ENCODE peak calls at places on chromosomes 5 and 9, in four cellular contexts. N is lower lobe of right lung, Q is testis, I is epithelial cell of esophagus. T is an unnamed sample.

GRCh38 chr5:111996574-111996973 is 239.6 kb upstream of the NREP start:
- DNase-seq in N (no peak), Q (no peak), I (no peak), T (no peak)

GRCh38 chr5:15598294-15598902 is 98.4 kb downstream of the FBXL7 start:
- DNase-seq in Q (peak; percentile 30), N (no peak), I (peak; percentile 30), T (peak; percentile 45)

GRCh38 chr9:89878687-89879086 is 273.9 kb downstream of the GADD45G start:
- DNase-seq in N (peak; percentile 54), I (no peak), Q (peak; percentile 56), T (no peak)

GRCh38 chr5:72785796-72786195 is 30.7 kb upstream of the TNPO1 start:
- DNase-seq in Q (no peak), N (no peak), I (peak; percentile 40), T (no peak)

GRCh38 chr5:151076616-151077015 is 4.2 kb downstream of the TNIP1 start:
- DNase-seq in I (no peak), N (no peak), Q (no peak), T (no peak)

GRCh38 chr5:9622891-9623547 is 7.1 kb downstream of the TAS2R1 start:
- DNase-seq in N (no peak), Q (no peak), I (peak; percentile 45), T (no peak)

GRCh38 chr5:80220268-80220897 is 35.5 kb downstream of the SERINC5 start:
- DNase-seq in N (no peak), Q (no peak), I (peak; percentile 27), T (no peak)

GRCh38 chr5:144583493-144584154 is 413.0 kb downstream of the KCTD16 start:
- DNase-seq in I (no peak), N (no peak), Q (no peak), T (no peak)

GRCh38 chr9:34783951-34784487 is 74.1 kb upstream of the CCL21 start:
- DNase-seq in N (no peak), Q (no peak), I (no peak), T (no peak)

GRCh38 chr9:89796606-89797005 is 191.8 kb downstream of the GADD45G start:
- DNase-seq in Q (no peak), I (no peak), N (peak; percentile 28), T (no peak)

GRCh38 chr5:149489605-149490037 is 61.6 kb downstream of the CSNK1A1 start:
- DNase-seq in N (no peak), I (peak; percentile 49), Q (no peak), T (no peak)

GRCh38 chr9:12464910-12465512 is 228.2 kb upstream of the TYRP1 start:
- DNase-seq in I (peak; percentile 26), N (no peak), Q (no peak), T (no peak)

GRCh38 chr5:36459191-36460135 is 146.9 kb upstream of the SLC1A3 start:
- DNase-seq in Q (no peak), N (no peak), I (peak; percentile 78), T (no peak)

DNA sequence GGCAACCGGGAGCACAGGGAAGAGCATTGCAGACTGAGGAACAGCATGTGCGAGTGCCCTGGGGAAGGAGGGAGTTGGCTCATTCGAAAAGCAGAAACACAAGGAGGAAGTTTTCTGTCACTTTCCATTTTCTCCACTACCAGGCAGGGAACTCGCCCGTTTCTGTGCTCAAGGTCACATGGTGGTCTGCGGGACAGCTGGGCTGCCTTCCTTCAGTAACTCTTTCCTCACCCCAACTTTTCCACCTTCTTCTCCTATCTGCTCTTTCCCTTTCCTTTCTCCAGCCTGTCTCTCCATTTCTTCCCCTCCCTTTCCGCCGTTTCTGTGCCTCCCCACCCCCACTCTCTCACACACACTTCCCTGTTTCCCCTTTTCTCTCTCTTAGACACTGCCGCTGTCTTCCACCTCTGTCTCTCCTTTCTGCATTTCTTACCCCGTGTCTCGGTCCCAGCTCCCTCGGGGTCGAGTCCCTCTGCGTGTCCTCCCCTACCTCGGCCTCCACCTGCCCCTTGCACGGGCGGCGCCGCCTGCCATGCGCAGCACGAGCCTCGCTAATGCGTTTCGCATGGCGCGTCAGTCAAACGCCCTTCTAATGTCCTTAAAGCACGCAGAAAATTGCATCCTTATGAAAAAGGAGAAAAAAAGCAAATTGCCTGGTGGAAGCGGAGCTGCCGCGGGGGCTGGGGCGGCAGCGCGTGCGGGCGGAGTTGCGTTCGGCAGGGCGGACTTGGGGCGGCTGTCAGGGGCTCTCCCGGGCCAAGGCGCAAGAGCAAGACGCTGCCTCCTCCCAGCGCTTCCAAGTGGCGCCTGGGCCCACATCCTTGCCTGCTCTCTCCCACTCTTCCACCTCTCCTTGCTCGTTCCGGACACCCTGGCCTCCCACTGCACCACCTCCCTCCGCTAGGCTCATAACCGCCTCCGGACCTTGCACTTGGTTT is 9.5 kb downstream of the BARX1 start:
- DNase-seq in I (no peak), N (no peak), Q (no peak), T (no peak)
- H3K4me3 ChIP-seq in I (no peak overlapping the region), N (peak overlapping the region; percentile 47), Q (peak overlapping the region; percentile 12), T (peak overlapping the region; percentile 42)

GRCh38 chr9:131254107-131254491 is 22.2 kb downstream of the FAM78A start:
- DNase-seq in N (peak; percentile 71), I (no peak), Q (no peak), T (no peak)

GRCh38 chr9:131257266-131258025 is 18.9 kb downstream of the FAM78A start:
- DNase-seq in Q (no peak), N (no peak), I (no peak), T (no peak)

GRCh38 chr9:131258186-131258585 is 18.1 kb downstream of the FAM78A start:
- DNase-seq in N (no peak), Q (peak; percentile 87), I (no peak), T (no peak)

GRCh38 chr9:131258698-131259431 is 17.4 kb downstream of the FAM78A start:
- DNase-seq in I (no peak), Q (no peak), N (no peak), T (no peak)

DNA sequence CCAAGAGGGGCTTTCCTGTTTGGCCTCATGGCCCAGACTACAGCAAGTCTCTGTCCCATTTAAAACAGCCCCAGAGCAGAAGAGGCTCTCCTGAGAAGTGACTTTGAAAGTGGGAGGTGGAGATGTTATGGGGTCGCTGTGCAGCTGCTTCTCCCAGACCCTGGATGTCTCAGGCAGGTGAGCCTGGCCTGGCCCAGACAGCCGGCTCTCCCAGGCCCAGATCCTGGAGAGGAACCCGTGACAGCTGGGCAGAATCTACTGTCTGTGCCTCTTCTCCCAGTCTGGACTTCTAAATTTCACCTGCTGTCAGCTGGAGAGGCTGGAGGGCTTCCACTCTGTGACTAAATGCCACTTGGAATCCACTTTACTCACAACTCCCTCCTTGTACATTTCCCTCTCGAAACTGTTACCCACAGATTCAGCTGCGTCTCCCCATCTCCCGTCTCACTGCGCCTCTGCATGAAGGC is 20.5 kb downstream of the FAM78A start:
- DNase-seq in N (no peak), Q (no peak), I (no peak), T (no peak)
- H3K4me3 ChIP-seq in N (peak overlapping the region; percentile 19), Q (no peak overlapping the region), I (no peak overlapping the region), T (no peak overlapping the region)

DNA sequence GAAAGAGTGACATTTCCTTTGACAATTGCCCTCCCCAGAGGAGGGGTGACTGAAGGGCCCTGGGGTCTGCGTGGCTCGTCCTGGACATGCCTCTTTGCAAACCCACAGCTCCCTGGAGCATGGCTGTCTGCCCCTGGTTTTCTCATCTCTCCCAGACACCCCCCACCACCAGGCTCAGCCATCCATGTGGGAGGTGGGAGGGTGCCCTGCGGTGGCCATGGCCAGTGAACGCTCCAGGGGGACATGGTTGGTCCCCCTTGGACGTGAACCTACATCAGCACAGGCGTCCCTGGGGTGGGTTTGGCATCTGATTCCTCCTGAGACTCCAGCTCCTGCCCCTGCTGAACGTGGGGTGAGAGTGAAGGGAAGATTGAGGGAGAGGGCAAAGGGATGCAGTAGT is 67.7 kb upstream of the LMX1B start:
- DNase-seq in I (no peak), Q (no peak), N (peak; percentile 24), T (no peak)
- H3K4me3 ChIP-seq in I (no peak overlapping the region), Q (no peak overlapping the region), N (no peak overlapping the region), T (no peak overlapping the region)

GRCh38 chr9:96344458-96345180 is 38.9 kb downstream of the SLC35D2 start:
- DNase-seq in N (no peak), I (peak; percentile 86), Q (peak; percentile 74), T (peak; percentile 79)
- H3K4me3 ChIP-seq in N (no peak overlapping the region), I (no peak overlapping the region), Q (no peak overlapping the region), T (no peak overlapping the region)

GRCh38 chr9:24011206-24011605 is 185.2 kb upstream of the ELAVL2 start:
- DNase-seq in N (no peak), Q (no peak), I (no peak), T (peak; percentile 15)
- H3K4me3 ChIP-seq in N (no peak overlapping the region), Q (no peak overlapping the region), I (no peak overlapping the region), T (no peak overlapping the region)

DNA sequence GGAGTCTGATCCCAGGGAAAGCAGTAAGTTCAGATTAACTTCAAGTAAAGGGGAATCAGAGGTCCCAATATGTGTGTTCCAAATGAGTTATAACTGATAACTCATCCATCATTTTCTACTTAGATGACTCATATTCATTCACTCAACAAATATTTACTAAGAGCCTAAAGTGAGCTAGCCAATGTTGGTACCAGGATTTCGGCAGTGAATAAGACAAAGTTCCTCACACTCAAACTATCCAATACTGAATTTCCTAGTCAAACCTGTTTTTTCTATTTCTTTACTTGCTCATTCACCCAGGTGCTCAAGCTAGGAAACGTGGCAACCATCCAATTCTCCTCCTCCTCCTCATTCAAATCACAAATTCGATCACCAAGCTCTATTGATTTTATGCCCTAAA is 25.8 kb downstream of the FBXW2 start:
- DNase-seq in Q (no peak), I (peak; percentile 87), N (no peak), T (no peak)
- H3K4me3 ChIP-seq in Q (no peak overlapping the region), I (no peak overlapping the region), N (no peak overlapping the region), T (no peak overlapping the region)

DNA sequence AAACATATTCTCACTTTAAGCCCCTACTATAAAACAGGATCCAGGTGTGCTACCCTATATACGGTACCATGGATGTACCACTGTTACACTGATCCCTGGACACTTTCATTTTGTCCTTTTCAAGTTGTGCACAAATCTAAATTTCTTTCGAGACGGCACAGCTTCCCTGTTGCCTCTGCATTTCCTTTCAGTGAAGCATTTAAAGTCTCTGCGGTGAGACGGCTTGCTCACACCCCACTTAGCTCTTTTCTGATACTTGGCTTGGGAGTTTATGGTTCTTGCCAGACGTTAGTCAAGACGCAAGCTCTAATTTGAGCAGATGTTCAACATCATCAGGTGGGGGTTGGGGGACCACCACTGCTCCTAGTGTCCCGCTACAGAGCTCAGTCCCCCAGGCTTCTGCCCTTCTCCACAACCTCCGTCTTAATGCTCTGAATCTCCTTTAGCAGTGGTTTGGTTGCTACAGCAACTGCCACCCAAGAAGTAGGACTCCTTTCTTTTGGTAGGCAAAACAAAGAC is 15.8 kb downstream of the F2RL2 start:
- DNase-seq in I (no peak), N (no peak), Q (no peak), T (no peak)
- H3K4me3 ChIP-seq in I (no peak overlapping the region), N (no peak overlapping the region), Q (no peak overlapping the region), T (no peak overlapping the region)